ENCODE peak calls at places on chromosomes 12 and 14, in four cellular contexts. W is ovary; J is central memory CD4-positive, alpha-beta T cell; S is stimulated activated CD4-positive, alpha-beta T cell treated with anti-CD3 and anti-CD28 coated beads, TNF-alpha, amount 100 ng/mL, for 48 hours. U is an unnamed sample.

GRCh38 chr14:63852271-63852816 is 460 bp upstream of the SYNE2 start:
- DNase-seq in J (no peak), S (no peak), W (no peak), U (no peak)

GRCh38 chr12:13289644-13290285 is 93.2 kb downstream of the EMP1 start:
- DNase-seq in J (no peak), W (no peak), S (no peak), U (no peak)

GRCh38 chr12:78540621-78541336 is 323.8 kb upstream of the SYT1 start:
- DNase-seq in J (no peak), S (no peak), W (no peak), U (no peak)

GRCh38 chr12:77830502-77830901 is at the start of gene NAV3:
- DNase-seq in S (no peak), J (no peak), W (no peak), U (no peak)

GRCh38 chr14:49796025-49796424 is 28.1 kb downstream of the KLHDC2 start:
- DNase-seq in S (no peak), J (no peak), W (no peak), U (no peak)

GRCh38 chr12:69685810-69686209 is 13.3 kb downstream of the BEST3 start:
- DNase-seq in W (no peak), J (no peak), S (no peak), U (no peak)

GRCh38 chr12:50032516-50033316 is 7.4 kb upstream of the RACGAP1 start:
- DNase-seq in S (no peak), W (no peak), J (no peak), U (no peak)

GRCh38 chr12:111180830-111181726 is 187.8 kb downstream of the PHETA1 start:
- DNase-seq in S (no peak), J (no peak), W (peak), U (peak)

GRCh38 chr12:53068811-53069585 is 10.2 kb downstream of the SPRYD3 start:
- DNase-seq in W (peak), S (no peak), J (no peak), U (no peak)

GRCh38 chr12:13390381-13390856 is 193.9 kb downstream of the EMP1 start:
- DNase-seq in W (peak), S (no peak), J (no peak), U (peak)

GRCh38 chr12:31650927-31651326 is 8.6 kb upstream of the ETFBKMT start:
- DNase-seq in S (no peak), W (no peak), J (no peak), U (no peak)

U was measured in NCI-H446.